ENCODE peak calls at places on chromosome X, in nine cellular contexts. V is activated CD8-positive, alpha-beta memory T cell treated with anti-CD3 and anti-CD28 coated beads, Interleukin-2, amount 50 U/mL, for 48 hours; B is activated T-cell treated with anti-CD3 and anti-CD28 coated beads, Interleukin-2, amount 50 U/mL, for 72 hours; Q is NCI-H1105; O is GDM1; J is adipocyte; M is mesenchymal stem cell; F is NCI-H345; N is left cardiac atrium. G is an unnamed sample.

GRCh38 chrX:138745215-138745614 is 33.7 kb upstream of the FGF13 start:
- DNase-seq in V (no peak), B (peak), Q (peak), O (peak), J (peak), M (peak), F (peak), N (no peak), G (peak)

GRCh38 chrX:118975831-118976598 is 1.6 kb downstream of the LONRF3 start:
- DNase-seq in V (peak), B (peak), Q (no peak), O (no peak), J (peak), M (peak), F (peak), N (peak), G (peak)

GRCh38 chrX:110241816-110242215 is 76.1 kb downstream of the AMMECR1 start:
- DNase-seq in V (no peak), B (no peak), Q (no peak), O (no peak), J (peak), M (no peak), F (no peak), N (peak), G (no peak)

GRCh38 chrX:151384807-151385206 is 12.2 kb upstream of the VMA21 start:
- DNase-seq in V (no peak), B (no peak), Q (peak), O (no peak), J (no peak), M (no peak), F (peak), N (no peak), G (no peak)

GRCh38 chrX:72371405-72371804 is 65.7 kb upstream of the CITED1 start:
- DNase-seq in V (no peak), B (no peak), Q (no peak), O (no peak), J (no peak), M (no peak), F (no peak), N (no peak), G (no peak)

GRCh38 chrX:69503228-69503834 is 795 bp upstream of the NALF2 start:
- DNase-seq in V (no peak), B (no peak), Q (peak), O (no peak), J (no peak), M (no peak), F (peak), N (no peak), G (no peak)

GRCh38 chrX:130304587-130305368 is 34.9 kb upstream of the SLC25A14 start:
- DNase-seq in V (no peak), B (no peak), Q (no peak), O (no peak), J (no peak), M (no peak), F (no peak), N (no peak), G (no peak)

GRCh38 chrX:3257471-3257870 is 89.0 kb downstream of the MXRA5 start:
- DNase-seq in V (no peak), B (no peak), Q (no peak), O (no peak), J (no peak), M (no peak), F (no peak), N (no peak), G (no peak)

GRCh38 chrX:103918050-103918449 is 44.4 kb upstream of the TMSB15B start:
- DNase-seq in V (peak), B (peak), Q (peak), O (peak), J (peak), M (peak), F (peak), N (peak), G (peak)

GRCh38 chrX:148501121-148502066 is 977 bp downstream of the AFF2 start:
- DNase-seq in V (peak), B (peak), Q (peak), O (no peak), J (no peak), M (no peak), F (no peak), N (peak), G (no peak)

GRCh38 chrX:135740683-135741149 is 27.3 kb downstream of the CT45A3 start:
- DNase-seq in V (peak), B (peak), Q (no peak), O (no peak), J (peak), M (no peak), F (no peak), N (no peak), G (peak)

GRCh38 chrX:41661366-41662095 is 27.2 kb upstream of the GPR34 start:
- DNase-seq in V (no peak), B (no peak), Q (no peak), O (no peak), J (peak), M (no peak), F (no peak), N (no peak), G (no peak)

GRCh38 chrX:24956828-24957227 is 58.9 kb downstream of the ARX start:
- DNase-seq in V (no peak), B (no peak), Q (no peak), O (no peak), J (no peak), M (no peak), F (no peak), N (no peak), G (no peak)

GRCh38 chrX:80290834-80291233 is 129.4 kb upstream of the TENT5D start:
- DNase-seq in V (no peak), B (no peak), Q (no peak), O (no peak), J (no peak), M (no peak), F (no peak), N (no peak), G (no peak)

GRCh38 chrX:134929813-134930212 is 61.0 kb upstream of the SMIM10 start:
- DNase-seq in V (no peak), B (peak), Q (no peak), O (no peak), J (no peak), M (no peak), F (no peak), N (no peak), G (no peak)

GRCh38 chrX:131271274-131271673 is 17.8 kb downstream of the IGSF1 start:
- DNase-seq in V (no peak), B (no peak), Q (no peak), O (no peak), J (no peak), M (no peak), F (no peak), N (no peak), G (no peak)

GRCh38 chrX:1480082-1480785 is 27.5 kb upstream of the ASMTL start:
- DNase-seq in V (peak), B (no peak), Q (no peak), O (no peak), J (no peak), M (no peak), F (no peak), N (no peak), G (no peak)

GRCh38 chrX:72100824-72101351 is 30.8 kb downstream of the RTL5 start:
- DNase-seq in V (peak), B (peak), Q (no peak), O (peak), J (no peak), M (no peak), F (no peak), N (peak), G (no peak)

GRCh38 chrX:132483523-132483922 is 5.3 kb downstream of the MBNL3 start:
- DNase-seq in V (no peak), B (no peak), Q (no peak), O (no peak), J (no peak), M (no peak), F (peak), N (no peak), G (no peak)

GRCh38 chrX:79408623-79409322 is 41.6 kb upstream of the ITM2A start:
- DNase-seq in V (no peak), B (no peak), Q (no peak), O (no peak), J (no peak), M (no peak), F (no peak), N (no peak), G (no peak)

GRCh38 chrX:39667191-39667590 is 430.6 kb downstream of the BCOR start:
- DNase-seq in V (no peak), B (no peak), Q (no peak), O (no peak), J (peak), M (no peak), F (no peak), N (no peak), G (no peak)

GRCh38 chrX:9221714-9222113 is 187.8 kb upstream of the FAM9B start:
- DNase-seq in V (no peak), B (no peak), Q (no peak), O (no peak), J (no peak), M (no peak), F (no peak), N (no peak), G (no peak)

GRCh38 chrX:21574793-21575192 is 83.3 kb downstream of the KLHL34 start:
- DNase-seq in V (no peak), B (no peak), Q (no peak), O (no peak), J (no peak), M (no peak), F (no peak), N (no peak), G (no peak)

GRCh38 chrX:69107231-69107739 is 58.0 kb downstream of the PJA1 start:
- DNase-seq in V (no peak), B (no peak), Q (no peak), O (no peak), J (no peak), M (no peak), F (no peak), N (no peak), G (no peak)

GRCh38 chrX:64204701-64205440 is 637 bp downstream of the AMER1 start:
- DNase-seq in V (peak), B (peak), Q (peak), O (no peak), J (peak), M (peak), F (peak), N (peak), G (no peak)

GRCh38 chrX:74465424-74465823 is 44.1 kb downstream of the SLC16A2 start:
- DNase-seq in V (no peak), B (no peak), Q (no peak), O (no peak), J (no peak), M (no peak), F (no peak), N (no peak), G (no peak)

GRCh38 chrX:30343206-30343605 is 34.0 kb upstream of the NR0B1 start:
- DNase-seq in V (no peak), B (no peak), Q (no peak), O (no peak), J (no peak), M (no peak), F (no peak), N (no peak), G (no peak)

GRCh38 chrX:97898798-97899197 is 1015.1 kb downstream of the RPA4 start:
- DNase-seq in V (no peak), B (no peak), Q (no peak), O (no peak), J (peak), M (no peak), F (no peak), N (no peak), G (no peak)

GRCh38 chrX:47623540-47624027 is 3.9 kb upstream of the SYN1 start:
- DNase-seq in V (no peak), B (peak), Q (peak), O (no peak), J (peak), M (peak), F (peak), N (peak), G (no peak)

GRCh38 chrX:63889001-63889400 is 104.0 kb upstream of the ARHGEF9 start:
- DNase-seq in V (no peak), B (no peak), Q (no peak), O (no peak), J (peak), M (peak), F (no peak), N (no peak), G (no peak)

GRCh38 chrX:68428431-68428830 is 4.9 kb downstream of the OPHN1 start:
- DNase-seq in V (no peak), B (no peak), Q (no peak), O (no peak), J (no peak), M (peak), F (no peak), N (no peak), G (no peak)

GRCh38 chrX:88660836-88661235 is 86.2 kb upstream of the CPXCR1 start:
- DNase-seq in V (no peak), B (no peak), Q (no peak), O (no peak), J (no peak), M (no peak), F (no peak), N (no peak), G (no peak)

GRCh38 chrX:53001958-53002357 is 43.6 kb upstream of the FAM156A start:
- DNase-seq in V (no peak), B (no peak), Q (no peak), O (no peak), J (no peak), M (no peak), F (no peak), N (no peak), G (no peak)

GRCh38 chrX:11180571-11180970 is 69.4 kb downstream of the HCCS start:
- DNase-seq in V (no peak), B (no peak), Q (peak), O (no peak), J (no peak), M (no peak), F (peak), N (no peak), G (no peak)

GRCh38 chrX:149939271-149940014 is 1.2 kb upstream of the EOLA2 start:
- DNase-seq in V (peak), B (peak), Q (peak), O (peak), J (peak), M (peak), F (peak), N (peak), G (peak)

G was measured in HuH-7.